ENCODE peak calls at places on chromosomes 16 and 17, in five cellular contexts. V, W, M, Z and H are unnamed samples.

GRCh38 chr17:2049333-2050245 is 5.3 kb upstream of the HIC1 start:
- DNase-seq in V (peak), W (peak), M (no peak), Z (peak), H (no peak)

GRCh38 chr16:85055503-85056210 is 28.1 kb downstream of the KIAA0513 start:
- DNase-seq in V (peak), W (peak), M (no peak), Z (no peak), H (no peak)

GRCh38 chr16:89615596-89616090 is 2.2 kb downstream of the DPEP1 start:
- DNase-seq in V (no peak), W (no peak), M (no peak), Z (peak), H (no peak)

GRCh38 chr16:82634955-82635610 is 8.3 kb downstream of the CDH13 start:
- DNase-seq in V (no peak), W (no peak), M (no peak), Z (no peak), H (no peak)

GRCh38 chr16:9976641-9977040 is 205.6 kb downstream of the GRIN2A start:
- DNase-seq in V (no peak), W (no peak), M (no peak), Z (no peak), H (no peak)

GRCh38 chr16:89505204-89506112 is 2.7 kb upstream of the SPG7 start:
- DNase-seq in V (peak), W (peak), M (no peak), Z (no peak), H (peak)

GRCh38 chr16:67847064-67847861 is at the start of gene CENPT:
- DNase-seq in V (peak), W (peak), M (no peak), Z (peak), H (no peak)

GRCh38 chr17:58136669-58137279 is 11.4 kb upstream of the OR4D1 start:
- DNase-seq in V (no peak), W (no peak), M (no peak), Z (peak), H (no peak)

GRCh38 chr17:82372063-82372590 is 562 bp downstream of the UTS2R start:
- DNase-seq in V (no peak), W (no peak), M (no peak), Z (no peak), H (no peak)

GRCh38 chr17:79154951-79155557 is 80.4 kb downstream of the ENGASE start:
- DNase-seq in V (no peak), W (no peak), M (no peak), Z (no peak), H (no peak)

GRCh38 chr17:36524428-36524876 is 10.2 kb downstream of the MYO19 start:
- DNase-seq in V (no peak), W (peak), M (no peak), Z (no peak), H (no peak)

GRCh38 chr16:2999929-3000328 is 12.8 kb upstream of the CLDN9 start:
- DNase-seq in V (no peak), W (no peak), M (no peak), Z (no peak), H (no peak)

GRCh38 chr16:28193530-28194423 is 18.0 kb downstream of the XPO6 start:
- DNase-seq in V (peak), W (peak), M (peak), Z (no peak), H (peak)
- H3K4me3 ChIP-seq in V (no peak), W (no peak), M (no peak), Z (no peak), H (no peak)

GRCh38 chr17:50056217-50056960 is 479 bp downstream of the ITGA3 start:
- DNase-seq in V (peak), W (peak), M (no peak), Z (peak), H (no peak)
- TF ChIP-seq CTCF in V (peak), W (no peak), M (peak), Z (peak), H (peak)

DNA sequence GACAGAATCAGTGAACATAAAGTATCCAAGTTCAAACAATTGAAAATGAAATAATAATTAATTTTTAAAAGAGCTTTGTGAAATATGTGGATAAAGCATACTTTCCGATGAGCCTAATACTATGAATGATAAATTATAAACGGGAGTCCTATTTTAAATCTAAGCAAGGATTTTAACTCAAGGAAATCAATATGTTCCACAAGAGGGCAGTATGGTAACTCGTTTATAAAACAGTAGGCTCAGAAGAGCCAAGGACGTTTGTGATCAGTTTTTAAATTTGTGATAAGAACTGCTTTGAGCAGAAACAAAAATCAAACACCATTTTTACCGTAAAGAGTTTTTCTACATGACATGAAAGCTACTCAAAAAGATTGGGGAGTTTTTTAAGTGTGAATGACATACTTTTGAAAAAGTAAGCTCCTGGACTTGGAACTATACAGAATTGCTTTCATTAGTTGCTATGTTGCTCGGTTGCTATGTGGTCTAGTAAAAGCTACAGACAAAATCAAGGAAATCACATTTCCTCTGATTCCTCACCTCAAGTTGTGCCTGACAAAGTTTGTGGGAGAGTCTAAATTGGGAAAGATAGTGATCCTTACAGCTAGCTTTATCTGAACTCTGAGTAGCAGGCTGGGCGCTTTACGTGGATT is 11.8 kb upstream of the TEKT1 start:
- DNase-seq in V (peak), W (peak), M (no peak), Z (no peak), H (peak)
- H3K4me3 ChIP-seq in V (no peak), W (no peak), M (no peak), Z (no peak), H (no peak)

GRCh38 chr17:20944014-20944905 is 98.6 kb downstream of the USP22 start:
- DNase-seq in V (peak), W (no peak), M (no peak), Z (peak), H (no peak)
- TF ChIP-seq CTCF in V (peak), W (no peak), M (no peak), Z (peak), H (peak)